ENCODE peak calls at places on chromosome 1, in nine cellular contexts. R is activated naive CD4-positive, alpha-beta T cell treated with anti-CD3 and anti-CD28 coated beads, Interleukin-2, amount 10 ng/mL, durations not matched to agents 7 days and 5 days; J is adrenal gland; L is stimulated activated CD4-positive, alpha-beta T cell treated with anti-CD3 and anti-CD28 coated beads, Interleukin-4, amount 100 ng/mL, for 48 hours; U is OCI-M1; I is ascending aorta; W is T follicular helper cell; M is left ventricle myocardium superior; G is heart right ventricle. H is an unnamed sample.

GRCh38 chr1:219416598-219417238 is 196.2 kb downstream of the ZC3H11B start:
- DNase-seq in R (peak; percentile 71), J (peak; percentile 86), L (peak; percentile 49), U (peak; percentile 83), I (no peak), W (peak; percentile 30), M (peak; percentile 32), G (peak; percentile 56), H (peak; percentile 28)

GRCh38 chr1:156813750-156814570 is 2.7 kb downstream of the SH2D2A start:
- DNase-seq in R (peak; percentile 84), J (peak; percentile 75), L (peak; percentile 72), U (no peak), I (no peak), W (peak; percentile 70), M (peak; percentile 81), G (peak; percentile 42), H (no peak)

GRCh38 chr1:184513966-184514365 is 127.1 kb downstream of the C1orf21 start:
- DNase-seq in R (no peak), J (peak; percentile 87), L (no peak), U (peak; percentile 31), I (no peak), W (no peak), M (peak; percentile 32), G (no peak), H (no peak)

GRCh38 chr1:23527366-23527765 is 3.7 kb downstream of the E2F2 start:
- DNase-seq in R (no peak), J (no peak), L (no peak), U (no peak), I (no peak), W (no peak), M (no peak), G (no peak), H (no peak)

GRCh38 chr1:39405358-39405757 is 86.1 kb upstream of the BMP8A start:
- DNase-seq in R (no peak), J (no peak), L (no peak), U (no peak), I (no peak), W (no peak), M (no peak), G (no peak), H (no peak)

GRCh38 chr1:48471103-48471502 is 901 bp downstream of the SPATA6 start:
- DNase-seq in R (no peak), J (peak; percentile 51), L (no peak), U (no peak), I (no peak), W (no peak), M (peak; percentile 33), G (peak; percentile 5), H (peak; percentile 18)

GRCh38 chr1:165316153-165316772 is 40.3 kb downstream of the LMX1A start:
- DNase-seq in R (no peak), J (no peak), L (no peak), U (no peak), I (no peak), W (no peak), M (no peak), G (no peak), H (no peak)

GRCh38 chr1:107076846-107077245 is 20.4 kb downstream of the PRMT6 start:
- DNase-seq in R (no peak), J (no peak), L (no peak), U (no peak), I (no peak), W (no peak), M (no peak), G (no peak), H (no peak)

GRCh38 chr1:29708818-29709710 is 472.7 kb downstream of the PTPRU start:
- DNase-seq in R (no peak), J (peak; percentile 67), L (no peak), U (no peak), I (no peak), W (no peak), M (no peak), G (no peak), H (no peak)

GRCh38 chr1:44664730-44665370 is 9.4 kb downstream of the TMEM53 start:
- DNase-seq in R (no peak), J (no peak), L (peak; percentile 22), U (no peak), I (no peak), W (no peak), M (no peak), G (no peak), H (no peak)

GRCh38 chr1:198160946-198161614 is 4.3 kb downstream of the NEK7 start:
- DNase-seq in R (no peak), J (no peak), L (no peak), U (peak; percentile 34), I (no peak), W (no peak), M (no peak), G (no peak), H (no peak)

GRCh38 chr1:151326619-151327222 is 495 bp downstream of the PI4KB start:
- DNase-seq in R (peak; percentile 72), J (peak; percentile 79), L (peak; percentile 52), U (peak; percentile 88), I (no peak), W (peak; percentile 25), M (peak; percentile 57), G (peak; percentile 71), H (no peak)

GRCh38 chr1:237324226-237324625 is 282.2 kb downstream of the RYR2 start:
- DNase-seq in R (no peak), J (no peak), L (no peak), U (no peak), I (no peak), W (no peak), M (no peak), G (no peak), H (no peak)

GRCh38 chr1:6603424-6603850 is 768 bp upstream of the KLHL21 start:
- DNase-seq in R (peak; percentile 66), J (peak; percentile 84), L (peak; percentile 42), U (no peak), I (no peak), W (peak; percentile 46), M (peak; percentile 73), G (peak; percentile 71), H (no peak)

GRCh38 chr1:17251246-17251645 is 2.3 kb downstream of the PADI3 start:
- DNase-seq in R (no peak), J (no peak), L (no peak), U (no peak), I (no peak), W (no peak), M (no peak), G (no peak), H (no peak)

GRCh38 chr1:201653883-201654282 is 115.0 kb downstream of the NAV1 start:
- DNase-seq in R (no peak), J (no peak), L (no peak), U (no peak), I (no peak), W (no peak), M (no peak), G (no peak), H (no peak)

GRCh38 chr1:94236630-94237290 is 624 bp downstream of the ARHGAP29 start:
- DNase-seq in R (peak; percentile 22), J (no peak), L (no peak), U (no peak), I (no peak), W (no peak), M (peak; percentile 66), G (peak; percentile 38), H (no peak)

GRCh38 chr1:163395767-163396166 is 74.0 kb downstream of the NUF2 start:
- DNase-seq in R (no peak), J (no peak), L (no peak), U (peak; percentile 29), I (no peak), W (no peak), M (no peak), G (no peak), H (no peak)

GRCh38 chr1:89790592-89790991 is 30.2 kb upstream of the LRRC8D start:
- DNase-seq in R (no peak), J (no peak), L (no peak), U (no peak), I (no peak), W (no peak), M (no peak), G (no peak), H (no peak)

GRCh38 chr1:150578278-150579109 is 916 bp downstream of the MCL1 start:
- DNase-seq in R (peak; percentile 59), J (peak; percentile 85), L (no peak), U (peak; percentile 61), I (no peak), W (no peak), M (peak; percentile 62), G (peak; percentile 88), H (peak; percentile 69)

GRCh38 chr1:14782741-14783591 is 184.5 kb downstream of the KAZN start:
- DNase-seq in R (no peak), J (no peak), L (no peak), U (peak; percentile 16), I (no peak), W (no peak), M (no peak), G (no peak), H (no peak)

GRCh38 chr1:41670558-41670957 is 186.1 kb upstream of the EDN2 start:
- DNase-seq in R (no peak), J (no peak), L (no peak), U (no peak), I (no peak), W (no peak), M (no peak), G (no peak), H (no peak)

GRCh38 chr1:27090921-27091320 is 64.0 kb downstream of the SLC9A1 start:
- DNase-seq in R (no peak), J (no peak), L (no peak), U (no peak), I (no peak), W (no peak), M (no peak), G (no peak), H (no peak)

GRCh38 chr1:89910780-89911179 is 84.1 kb upstream of the ZNF326 start:
- DNase-seq in R (no peak), J (no peak), L (no peak), U (no peak), I (no peak), W (no peak), M (no peak), G (no peak), H (no peak)

GRCh38 chr1:91537281-91538069 is 36.8 kb downstream of the CDC7 start:
- DNase-seq in R (no peak), J (no peak), L (no peak), U (no peak), I (no peak), W (no peak), M (no peak), G (no peak), H (no peak)

GRCh38 chr1:31750858-31751638 is 13.1 kb downstream of the ADGRB2 start:
- DNase-seq in R (no peak), J (no peak), L (no peak), U (peak; percentile 32), I (no peak), W (no peak), M (peak; percentile 54), G (no peak), H (no peak)

GRCh38 chr1:204181116-204181515 is 15.0 kb upstream of the REN start:
- DNase-seq in R (no peak), J (no peak), L (no peak), U (no peak), I (no peak), W (no peak), M (no peak), G (no peak), H (no peak)

GRCh38 chr1:225026701-225027100 is 97.2 kb downstream of the DNAH14 start:
- DNase-seq in R (no peak), J (no peak), L (no peak), U (no peak), I (no peak), W (no peak), M (no peak), G (no peak), H (no peak)

GRCh38 chr1:16396591-16396990 is 29.5 kb downstream of the SZRD1 start:
- DNase-seq in R (no peak), J (peak; percentile 80), L (no peak), U (no peak), I (no peak), W (no peak), M (peak; percentile 42), G (no peak), H (no peak)

GRCh38 chr1:231508497-231508896 is 20.0 kb upstream of the TSNAX start:
- DNase-seq in R (no peak), J (no peak), L (no peak), U (peak; percentile 42), I (no peak), W (no peak), M (no peak), G (no peak), H (no peak)

GRCh38 chr1:196193891-196194559 is 414.2 kb downstream of the KCNT2 start:
- DNase-seq in R (no peak), J (no peak), L (no peak), U (peak; percentile 76), I (no peak), W (no peak), M (no peak), G (no peak), H (no peak)